ENCODE peak calls at places on chromosomes 3 and 15, in five cellular contexts. One of them, this sample, is unnamed.
A peak's percentile ranks its signal among the peaks of the same experiment; 100 is the strongest.

GRCh38 chr3:163476179-163476578 is 1602.1 kb downstream of the SI start:
- DNase-seq in GM20000: no peak
- DNase-seq in KBM-7: peak; percentile 11
- DNase-seq in LoVo: peak; percentile 5
- DNase-seq in NCI-H2081 treated with DMSO at 0.1 percent for 48 hours: peak; percentile 13
- DNase-seq in this sample: no peak

GRCh38 chr3:177820683-177821316 is 623.5 kb upstream of the TBL1XR1 start:
- DNase-seq in GM20000: no peak
- DNase-seq in KBM-7: peak; percentile 88
- DNase-seq in LoVo: no peak
- DNase-seq in NCI-H2081 treated with DMSO at 0.1 percent for 48 hours: no peak
- DNase-seq in this sample: no peak

GRCh38 chr3:32791833-32792232 is 26.0 kb upstream of the TRIM71 start:
- DNase-seq in GM20000: no peak
- DNase-seq in KBM-7: no peak
- DNase-seq in LoVo: peak; percentile 49
- DNase-seq in NCI-H2081 treated with DMSO at 0.1 percent for 48 hours: no peak
- DNase-seq in this sample: no peak

GRCh38 chr3:193148678-193149473 is 92.1 kb upstream of the PLAAT1 start:
- DNase-seq in GM20000: no peak
- DNase-seq in KBM-7: no peak
- DNase-seq in LoVo: peak; percentile 0
- DNase-seq in NCI-H2081 treated with DMSO at 0.1 percent for 48 hours: no peak
- DNase-seq in this sample: no peak

GRCh38 chr3:41742127-41742526 is 219.8 kb downstream of the ULK4 start:
- DNase-seq in GM20000: no peak
- DNase-seq in KBM-7: no peak
- DNase-seq in LoVo: no peak
- DNase-seq in NCI-H2081 treated with DMSO at 0.1 percent for 48 hours: no peak
- DNase-seq in this sample: no peak

GRCh38 chr15:34799149-34799824 is 3.9 kb upstream of the ACTC1 start:
- DNase-seq in GM20000: no peak
- DNase-seq in KBM-7: no peak
- DNase-seq in LoVo: no peak
- DNase-seq in NCI-H2081 treated with DMSO at 0.1 percent for 48 hours: no peak
- DNase-seq in this sample: no peak

GRCh38 chr3:45552031-45552772 is 42.3 kb upstream of the LIMD1 start:
- DNase-seq in GM20000: no peak
- DNase-seq in KBM-7: no peak
- DNase-seq in LoVo: no peak
- DNase-seq in NCI-H2081 treated with DMSO at 0.1 percent for 48 hours: no peak
- DNase-seq in this sample: no peak

GRCh38 chr3:32662638-32663037 is 22.4 kb upstream of the CNOT10 start:
- DNase-seq in GM20000: no peak
- DNase-seq in KBM-7: no peak
- DNase-seq in LoVo: no peak
- DNase-seq in NCI-H2081 treated with DMSO at 0.1 percent for 48 hours: no peak
- DNase-seq in this sample: no peak

GRCh38 chr3:62771331-62772097 is 103.7 kb downstream of the CADPS start:
- DNase-seq in GM20000: no peak
- DNase-seq in KBM-7: no peak
- DNase-seq in LoVo: no peak
- DNase-seq in NCI-H2081 treated with DMSO at 0.1 percent for 48 hours: no peak
- DNase-seq in this sample: no peak

GRCh38 chr3:173789530-173789929 is 392.0 kb downstream of the NLGN1 start:
- DNase-seq in GM20000: no peak
- DNase-seq in KBM-7: no peak
- DNase-seq in LoVo: no peak
- DNase-seq in NCI-H2081 treated with DMSO at 0.1 percent for 48 hours: no peak
- DNase-seq in this sample: no peak

GRCh38 chr15:48493763-48494225 is 151.7 kb downstream of the FBN1 start:
- DNase-seq in GM20000: no peak
- DNase-seq in KBM-7: no peak
- DNase-seq in LoVo: no peak
- DNase-seq in NCI-H2081 treated with DMSO at 0.1 percent for 48 hours: no peak
- DNase-seq in this sample: no peak

GRCh38 chr3:173663664-173664063 is 266.1 kb downstream of the NLGN1 start:
- DNase-seq in GM20000: no peak
- DNase-seq in KBM-7: no peak
- DNase-seq in LoVo: no peak
- DNase-seq in NCI-H2081 treated with DMSO at 0.1 percent for 48 hours: no peak
- DNase-seq in this sample: no peak

GRCh38 chr3:60770532-60770931 is 480.7 kb downstream of the FHIT start:
- DNase-seq in GM20000: no peak
- DNase-seq in KBM-7: no peak
- DNase-seq in LoVo: no peak
- DNase-seq in NCI-H2081 treated with DMSO at 0.1 percent for 48 hours: no peak
- DNase-seq in this sample: no peak

GRCh38 chr3:117788086-117788485 is 1078.5 kb downstream of the TUSC7 start:
- DNase-seq in GM20000: no peak
- DNase-seq in KBM-7: no peak
- DNase-seq in LoVo: no peak
- DNase-seq in NCI-H2081 treated with DMSO at 0.1 percent for 48 hours: no peak
- DNase-seq in this sample: no peak

GRCh38 chr15:99658000-99658399 is 75.2 kb downstream of the LYSMD4 start:
- DNase-seq in GM20000: no peak
- DNase-seq in KBM-7: no peak
- DNase-seq in LoVo: no peak
- DNase-seq in NCI-H2081 treated with DMSO at 0.1 percent for 48 hours: no peak
- DNase-seq in this sample: no peak

GRCh38 chr3:113297741-113298320 is 86.5 kb downstream of the BOC start:
- DNase-seq in GM20000: no peak
- DNase-seq in KBM-7: no peak
- DNase-seq in LoVo: no peak
- DNase-seq in NCI-H2081 treated with DMSO at 0.1 percent for 48 hours: no peak
- DNase-seq in this sample: no peak

GRCh38 chr3:29282431-29283296 is 1.8 kb downstream of the RBMS3 start:
- DNase-seq in GM20000: no peak
- DNase-seq in KBM-7: no peak
- DNase-seq in LoVo: no peak
- DNase-seq in NCI-H2081 treated with DMSO at 0.1 percent for 48 hours: no peak
- DNase-seq in this sample: no peak

GRCh38 chr15:59168536-59168935 is 38.1 kb upstream of the LDHAL6B start:
- DNase-seq in GM20000: no peak
- DNase-seq in KBM-7: no peak
- DNase-seq in LoVo: no peak
- DNase-seq in NCI-H2081 treated with DMSO at 0.1 percent for 48 hours: no peak
- DNase-seq in this sample: no peak

GRCh38 chr3:10792208-10792607 is 23.8 kb upstream of the SLC6A11 start:
- DNase-seq in GM20000: no peak
- DNase-seq in KBM-7: no peak
- DNase-seq in LoVo: no peak
- DNase-seq in NCI-H2081 treated with DMSO at 0.1 percent for 48 hours: no peak
- DNase-seq in this sample: no peak

GRCh38 chr15:51403072-51403878 is 61.8 kb downstream of the GLDN start:
- DNase-seq in GM20000: peak; percentile 38
- DNase-seq in KBM-7: peak; percentile 43
- DNase-seq in LoVo: peak; percentile 16
- DNase-seq in NCI-H2081 treated with DMSO at 0.1 percent for 48 hours: no peak
- DNase-seq in this sample: no peak